ENCODE peak calls at places on chromosomes 5 and 9, in five cellular contexts. L is transverse colon, R is stomach, U is colonic mucosa, F is prostate gland. C is an unnamed sample. For H3K9me3 and H3K4me1, the result is how much of the 10 kb centered on the place peaks cover.

GRCh38 chr5:97102010-97102470 is 40.4 kb downstream of the LIX1 start:
- DNase-seq in L (no peak), R (no peak), U (no peak), F (no peak), C (no peak)

GRCh38 chr9:112486221-112487007 is at the start of gene KIAA1958:
- DNase-seq in L (peak), R (peak), U (peak), F (peak), C (peak)

GRCh38 chr5:124262443-124262842 is 484.0 kb downstream of the ZNF608 start:
- DNase-seq in L (no peak), R (no peak), U (no peak), F (peak), C (no peak)

GRCh38 chr9:68567565-68567964 is 26.9 kb upstream of the TMEM252 start:
- DNase-seq in L (no peak), R (no peak), U (no peak), F (no peak), C (no peak)

GRCh38 chr9:35649431-35650340 is 1.0 kb downstream of the SIT1 start:
- DNase-seq in L (no peak), R (no peak), U (no peak), F (no peak), C (no peak)

GRCh38 chr5:134638760-134639201 is 6.2 kb upstream of the SAR1B start:
- DNase-seq in L (peak), R (peak), U (peak), F (no peak), C (peak)

GRCh38 chr5:39218482-39219381 is 631 bp downstream of the FYB1 start:
- DNase-seq in L (no peak), R (no peak), U (no peak), F (no peak), C (no peak)

GRCh38 chr9:104905931-104906330 is 22.0 kb downstream of the ABCA1 start:
- DNase-seq in L (no peak), R (no peak), U (no peak), F (no peak), C (no peak)

GRCh38 chr5:98109561-98110006 is 663.9 kb upstream of the RGMB start:
- DNase-seq in L (no peak), R (no peak), U (no peak), F (no peak), C (peak)

GRCh38 chr5:32096891-32097592 is 77.1 kb downstream of the GOLPH3 start:
- DNase-seq in L (no peak), R (peak), U (no peak), F (no peak), C (no peak)

GRCh38 chr5:140235776-140236558 is 61.0 kb downstream of the CYSTM1 start:
- DNase-seq in L (no peak), R (no peak), U (no peak), F (peak), C (no peak)

GRCh38 chr5:177542816-177543472 is 11.4 kb downstream of the FAM193B start:
- DNase-seq in L (no peak), R (no peak), U (no peak), F (no peak), C (no peak)

GRCh38 chr5:71483355-71483754 is 27.9 kb downstream of the BDP1 start:
- DNase-seq in L (no peak), R (no peak), U (no peak), F (no peak), C (no peak)

GRCh38 chr5:135393691-135394090 is 5.3 kb downstream of the MACROH2A1 start:
- DNase-seq in L (no peak), R (no peak), U (no peak), F (no peak), C (no peak)

GRCh38 chr5:172725273-172725672 is 45.7 kb downstream of the DUSP1 start:
- DNase-seq in L (no peak), R (no peak), U (no peak), F (no peak), C (no peak)

GRCh38 chr9:125612616-125613015 is 94.4 kb downstream of the MAPKAP1 start:
- DNase-seq in L (no peak), R (no peak), U (no peak), F (no peak), C (no peak)

GRCh38 chr5:104170906-104171305 is 608.3 kb upstream of the NUDT12 start:
- DNase-seq in L (no peak), R (no peak), U (no peak), F (no peak), C (no peak)

GRCh38 chr9:129495422-129496186 is 125.3 kb downstream of the C9orf50 start:
- DNase-seq in L (peak), R (peak), U (peak), F (peak), C (peak)

GRCh38 chr5:52658266-52658665 is 129.4 kb upstream of the ITGA1 start:
- DNase-seq in L (no peak), R (no peak), U (no peak), F (no peak), C (no peak)

GRCh38 chr9:91785403-91785917 is 164.6 kb downstream of the ROR2 start:
- DNase-seq in L (no peak), R (no peak), U (no peak), F (no peak), C (no peak)

GRCh38 chr9:109264865-109265532 is 55.9 kb downstream of the EPB41L4B start:
- DNase-seq in L (peak), R (peak), U (peak), F (peak), C (peak)

GRCh38 chr5:31845351-31845750 is 206.4 kb downstream of the PDZD2 start:
- DNase-seq in L (no peak), R (no peak), U (no peak), F (no peak), C (no peak)

GRCh38 chr5:54518146-54519082 is 855 bp downstream of the SNX18 start:
- DNase-seq in L (peak), R (peak), U (peak), F (peak), C (peak)

GRCh38 chr5:97553829-97554452 is 370.9 kb upstream of the RIOK2 start:
- DNase-seq in L (no peak), R (no peak), U (no peak), F (no peak), C (no peak)

GRCh38 chr9:10674586-10674985 is 61.8 kb upstream of the PTPRD start:
- DNase-seq in L (no peak), R (no peak), U (no peak), F (no peak), C (no peak)
- H3K9me3 ChIP-seq in L (under half), R (under half), U (under half), F (under half), C (under half)

GRCh38 chr9:135443811-135444470 is 35.6 kb upstream of the PPP1R26 start:
- DNase-seq in L (no peak), R (no peak), U (no peak), F (no peak), C (no peak)
- H3K4me1 ChIP-seq in L (under half), R (under half), U (under half), F (under half), C (under half)

DNA sequence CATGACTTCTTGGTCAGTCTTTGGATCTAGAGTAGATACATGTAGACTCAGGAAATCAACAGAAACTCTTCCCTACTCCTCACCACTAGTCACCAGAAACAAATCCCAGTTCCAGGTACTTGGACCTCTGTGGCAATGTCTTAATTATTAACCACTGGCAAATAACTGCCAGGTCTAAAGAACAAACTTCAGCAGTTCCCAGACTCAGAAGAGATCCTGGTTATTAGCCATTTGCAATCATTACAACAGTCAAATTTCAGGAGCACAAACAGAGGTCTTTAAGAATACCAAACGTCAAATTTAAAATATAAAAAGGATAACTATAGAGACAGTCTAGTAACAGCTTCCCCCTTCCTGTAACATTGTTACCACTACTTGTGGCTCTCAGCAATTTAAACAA is 10.2 kb downstream of the DIAPH1 start:
- DNase-seq in L (no peak), R (no peak), U (no peak), F (no peak), C (no peak)
- H3K27ac ChIP-seq in L (no peak), R (peak), U (no peak), F (no peak), C (peak)

GRCh38 chr5:154002511-154003020 is 36.1 kb downstream of the FAM114A2 start:
- DNase-seq in L (no peak), R (no peak), U (no peak), F (no peak), C (no peak)

GRCh38 chr5:153999995-154000394 is 38.7 kb downstream of the FAM114A2 start:
- DNase-seq in L (no peak), R (no peak), U (no peak), F (no peak), C (no peak)

GRCh38 chr5:154002093-154002492 is 36.6 kb downstream of the FAM114A2 start:
- DNase-seq in L (no peak), R (no peak), U (no peak), F (no peak), C (no peak)

GRCh38 chr5:153998768-153999167 is 39.9 kb downstream of the FAM114A2 start:
- DNase-seq in L (no peak), R (no peak), U (no peak), F (no peak), C (no peak)

GRCh38 chr5:154000703-154001102 is 38.0 kb downstream of the FAM114A2 start:
- DNase-seq in L (no peak), R (no peak), U (no peak), F (no peak), C (no peak)
- H3K9me3 ChIP-seq in L (under half), R (under half), U (under half), F (under half), C (under half)